ENCODE peak calls at places on chromosome 19, in five cellular contexts. W is T-helper 17 cell; S is choroid plexus epithelial cell; K is HEK293T; L is stimulated activated naive CD8-positive, alpha-beta T cell treated with anti-CD3 and anti-CD28 coated beads, Interleukin-15, Interleukin-2, amounts not matched to agents 100 U/mL and 50 U/mL, for 24 hours. P is an unnamed sample.

GRCh38 chr19:49119411-49120324 is at the start of gene PPFIA3:
- DNase-seq in L (peak; percentile 38), W (no peak), K (peak; percentile 28), S (peak; percentile 69), P (peak; percentile 54)

GRCh38 chr19:5093297-5093858 is 124.5 kb downstream of the KDM4B start:
- DNase-seq in S (no peak), K (no peak), L (no peak), W (no peak), P (no peak)

GRCh38 chr19:47111682-47112165 is 1.9 kb downstream of the ZC3H4 start:
- DNase-seq in K (no peak), S (no peak), L (peak; percentile 49), W (no peak), P (no peak)

GRCh38 chr19:54882758-54883157 is 8.7 kb downstream of the FCAR start:
- DNase-seq in S (peak; percentile 2), K (no peak), W (no peak), L (no peak), P (no peak)

GRCh38 chr19:5128251-5128931 is 159.5 kb downstream of the KDM4B start:
- DNase-seq in W (no peak), S (peak; percentile 89), L (no peak), K (peak; percentile 62), P (peak; percentile 36)

GRCh38 chr19:42351079-42351735 is 25.8 kb downstream of the MEGF8 start:
- DNase-seq in S (no peak), L (no peak), K (no peak), W (no peak), P (no peak)

GRCh38 chr19:36051236-36051635 is 2.8 kb downstream of the THAP8 start:
- DNase-seq in S (peak; percentile 29), K (no peak), W (no peak), L (peak; percentile 10), P (no peak)

GRCh38 chr19:33349319-33350289 is 23.9 kb upstream of the CEBPG start:
- DNase-seq in K (no peak), L (no peak), W (no peak), S (no peak), P (no peak)

GRCh38 chr19:49677232-49677881 is at the start of gene PRMT1:
- DNase-seq in W (peak; percentile 51), K (peak; percentile 57), S (peak; percentile 36), L (peak; percentile 66), P (no peak)

GRCh38 chr19:3364501-3364858 is 1.9 kb upstream of the NFIC start:
- DNase-seq in L (no peak), S (no peak), K (no peak), W (no peak), P (no peak)

GRCh38 chr19:4689403-4689802 is 19.3 kb upstream of the MYDGF start:
- DNase-seq in L (no peak), S (no peak), W (no peak), K (no peak), P (no peak)

GRCh38 chr19:1487576-1488281 is 2.4 kb downstream of the PCSK4 start:
- DNase-seq in L (no peak), W (no peak), S (no peak), K (no peak), P (no peak)

GRCh38 chr19:2815191-2815614 is 4.5 kb upstream of the ZNF554 start:
- DNase-seq in S (no peak), L (no peak), K (no peak), W (no peak), P (no peak)

GRCh38 chr19:5492813-5493409 is 37.7 kb downstream of the ZNRF4 start:
- DNase-seq in K (no peak), S (no peak), W (no peak), L (no peak), P (no peak)

GRCh38 chr19:32387701-32388392 is 17.7 kb upstream of the DPY19L3 start:
- DNase-seq in S (peak; percentile 12), W (no peak), K (no peak), L (no peak), P (peak; percentile 57)

GRCh38 chr19:56120371-56121179 is 520 bp downstream of the ZNF787 start:
- DNase-seq in S (peak; percentile 78), L (peak; percentile 89), K (peak; percentile 86), W (peak; percentile 79), P (peak; percentile 72)